ENCODE peak calls at places on chromosomes 12 and 14, in nine cellular contexts. J, R, E, W, Y, S, C, P and Z are unnamed samples.

GRCh38 chr12:50057896-50058670 is 687 bp downstream of the ASIC1 start:
- DNase-seq in J (no peak), R (no peak), E (no peak), W (no peak), Y (no peak), S (no peak), C (no peak), P (no peak), Z (no peak)

GRCh38 chr12:15232959-15233358 is 11.7 kb upstream of the RERG start:
- DNase-seq in J (no peak), R (no peak), E (no peak), W (no peak), Y (no peak), S (no peak), C (no peak), P (no peak), Z (no peak)

GRCh38 chr12:131827961-131828534 is at the start of gene MMP17:
- DNase-seq in J (no peak), R (no peak), E (peak; percentile 68), W (peak; percentile 83), Y (no peak), S (peak; percentile 15), C (no peak), P (peak; percentile 60), Z (peak; percentile 84)

GRCh38 chr12:133130808-133131128 is 341 bp downstream of the ZNF10 start:
- DNase-seq in J (no peak), R (peak; percentile 19), E (no peak), W (peak; percentile 45), Y (peak; percentile 29), S (peak; percentile 54), C (peak; percentile 31), P (no peak), Z (peak; percentile 36)

GRCh38 chr12:116039081-116039480 is 238.4 kb downstream of the MED13L start:
- DNase-seq in J (no peak), R (no peak), E (peak; percentile 46), W (no peak), Y (no peak), S (no peak), C (no peak), P (no peak), Z (no peak)

GRCh38 chr14:52010173-52010693 is 20.9 kb downstream of the RTRAF start:
- DNase-seq in J (no peak), R (no peak), E (no peak), W (peak; percentile 49), Y (no peak), S (no peak), C (no peak), P (no peak), Z (no peak)

GRCh38 chr14:69612014-69612758 is 790 bp downstream of the SUSD6 start:
- DNase-seq in J (no peak), R (no peak), E (peak; percentile 35), W (no peak), Y (no peak), S (no peak), C (no peak), P (no peak), Z (no peak)

GRCh38 chr14:51703787-51704186 is 52.1 kb downstream of the FRMD6 start:
- DNase-seq in J (no peak), R (no peak), E (no peak), W (no peak), Y (no peak), S (no peak), C (no peak), P (no peak), Z (no peak)

GRCh38 chr12:118357327-118358007 is 15.2 kb downstream of the TAOK3 start:
- DNase-seq in J (no peak), R (no peak), E (peak; percentile 68), W (no peak), Y (no peak), S (peak; percentile 49), C (peak; percentile 46), P (no peak), Z (no peak)